ENCODE peak calls at places on chromosomes 6 and 20, in ten cellular contexts. Q is K562; X is CD8-positive, alpha-beta T cell; A is astrocyte; H is naive thymus-derived CD4-positive, alpha-beta T cell; I is CD8-positive, alpha-beta memory T cell; C is mesendoderm; N is cardiac muscle cell; O is heart left ventricle; J is OCI-LY7. L is an unnamed sample.

GRCh38 chr6:27096834-27097511 is 150.5 kb upstream of the PRSS16 start:
- DNase-seq in Q (peak; percentile 59), X (no peak), A (peak; percentile 67), H (peak; percentile 6), I (no peak), C (peak; percentile 91), N (peak; percentile 70), O (no peak), J (no peak), L (peak; percentile 21)

GRCh38 chr6:29647927-29648642 is 8.8 kb upstream of the MOG start:
- DNase-seq in Q (peak; percentile 45), X (no peak), A (peak; percentile 16), H (no peak), I (no peak), C (peak; percentile 66), N (peak; percentile 59), O (no peak), J (peak; percentile 36), L (no peak)

GRCh38 chr6:37365791-37366190 is 12.0 kb downstream of the RNF8 start:
- DNase-seq in Q (peak; percentile 38), X (no peak), A (peak; percentile 14), H (no peak), I (no peak), C (no peak), N (peak; percentile 65), O (no peak), J (no peak), L (no peak)

GRCh38 chr20:945841-946240 is 29.7 kb upstream of the ANGPT4 start:
- DNase-seq in Q (no peak), X (no peak), A (no peak), H (no peak), I (no peak), C (no peak), N (no peak), O (no peak), J (no peak), L (no peak)

GRCh38 chr6:95384988-95385387 is 192.3 kb upstream of the MANEA start:
- DNase-seq in Q (no peak), X (no peak), A (no peak), H (no peak), I (no peak), C (no peak), N (no peak), O (no peak), J (no peak), L (no peak)

GRCh38 chr20:20143165-20143564 is 90.8 kb downstream of the CFAP61 start:
- DNase-seq in Q (no peak), X (no peak), A (no peak), H (no peak), I (no peak), C (no peak), N (no peak), O (no peak), J (no peak), L (no peak)

GRCh38 chr20:61532736-61533135 is 280.7 kb downstream of the CDH4 start:
- DNase-seq in Q (no peak), X (no peak), A (no peak), H (no peak), I (no peak), C (no peak), N (no peak), O (no peak), J (no peak), L (no peak)

GRCh38 chr6:88867841-88868558 is 95.4 kb downstream of the RNGTT start:
- DNase-seq in Q (no peak), X (no peak), A (peak; percentile 59), H (no peak), I (no peak), C (peak; percentile 13), N (no peak), O (no peak), J (no peak), L (no peak)

GRCh38 chr20:31906001-31906400 is 35.6 kb downstream of the TTLL9 start:
- DNase-seq in Q (no peak), X (no peak), A (no peak), H (no peak), I (no peak), C (no peak), N (no peak), O (no peak), J (no peak), L (no peak)

GRCh38 chr6:149306967-149307366 is 10.5 kb upstream of the TAB2 start:
- DNase-seq in Q (no peak), X (no peak), A (no peak), H (no peak), I (no peak), C (no peak), N (peak; percentile 72), O (no peak), J (no peak), L (no peak)

GRCh38 chr20:48025061-48025515 is 239.8 kb upstream of the SULF2 start:
- DNase-seq in Q (no peak), X (no peak), A (peak; percentile 98), H (no peak), I (no peak), C (peak; percentile 51), N (peak; percentile 95), O (peak; percentile 48), J (peak; percentile 15), L (peak; percentile 69)

GRCh38 chr6:7727150-7727950 is 1.5 kb downstream of the BMP6 start:
- DNase-seq in Q (no peak), X (no peak), A (no peak), H (no peak), I (no peak), C (peak; percentile 63), N (peak; percentile 20), O (no peak), J (peak; percentile 11), L (no peak)

GRCh38 chr20:62496525-62497218 is 20.9 kb upstream of the GATA5 start:
- DNase-seq in Q (peak; percentile 68), X (peak; percentile 29), A (no peak), H (peak; percentile 26), I (no peak), C (no peak), N (no peak), O (no peak), J (peak; percentile 72), L (no peak)

GRCh38 chr20:53688085-53688484 is 94.4 kb upstream of the ZNF217 start:
- DNase-seq in Q (no peak), X (no peak), A (no peak), H (no peak), I (no peak), C (no peak), N (no peak), O (no peak), J (no peak), L (no peak)

GRCh38 chr6:157791461-157791860 is 31.6 kb upstream of the SNX9 start:
- DNase-seq in Q (no peak), X (no peak), A (no peak), H (no peak), I (no peak), C (no peak), N (no peak), O (no peak), J (no peak), L (no peak)

GRCh38 chr6:34182751-34183531 is 37.1 kb upstream of the GRM4 start:
- DNase-seq in Q (no peak), X (peak; percentile 71), A (no peak), H (peak; percentile 78), I (peak; percentile 55), C (peak; percentile 59), N (no peak), O (no peak), J (peak; percentile 48), L (no peak)

GRCh38 chr6:215335-216034 is 76.8 kb upstream of the DUSP22 start:
- DNase-seq in Q (no peak), X (peak; percentile 57), A (no peak), H (no peak), I (peak; percentile 48), C (no peak), N (no peak), O (no peak), J (peak; percentile 45), L (no peak)

GRCh38 chr6:75363304-75363703 is 78.7 kb upstream of the TMEM30A start:
- DNase-seq in Q (no peak), X (no peak), A (no peak), H (no peak), I (no peak), C (no peak), N (no peak), O (no peak), J (no peak), L (no peak)

DNA sequence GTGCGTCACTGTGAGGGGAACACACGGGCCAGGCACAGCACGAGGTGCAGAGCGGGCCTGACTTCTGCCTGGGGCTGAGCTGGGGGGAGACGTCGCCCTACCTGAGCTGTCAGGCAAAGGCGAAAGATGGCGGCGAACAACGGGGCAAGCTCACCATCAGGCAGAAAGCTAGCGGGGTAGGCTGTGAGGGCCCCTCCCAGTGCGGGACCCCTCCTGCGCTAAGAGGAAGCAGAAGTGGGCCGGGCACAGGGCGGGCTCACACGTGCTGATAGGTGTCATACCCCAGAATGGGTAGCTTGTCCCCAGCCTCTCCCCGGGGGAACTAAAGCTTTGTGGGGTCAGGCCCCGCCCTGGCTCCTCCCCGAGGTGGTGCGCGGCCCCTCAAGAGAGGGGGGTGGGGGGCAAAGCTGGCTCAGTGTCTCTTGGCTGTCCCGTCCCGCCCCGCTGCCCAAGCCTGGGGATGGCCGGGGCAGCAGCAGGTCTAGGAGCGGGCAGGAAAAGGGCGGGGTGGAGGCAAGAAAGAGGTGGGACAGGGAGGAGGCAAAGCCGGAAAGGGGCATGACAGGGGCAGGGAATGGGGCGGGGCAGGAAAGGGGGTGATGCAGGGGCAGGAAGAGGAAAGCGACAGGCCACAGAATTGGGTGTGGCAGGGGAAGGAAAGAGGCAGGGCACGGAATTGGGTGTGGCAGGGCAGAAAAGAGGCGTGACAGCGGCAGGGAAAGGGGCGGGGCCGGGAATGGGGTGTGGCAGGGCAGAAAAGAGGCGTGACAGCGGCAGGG is 14.7 kb downstream of the UCKL1 start:
- DNase-seq in Q (peak; percentile 90), X (peak; percentile 82), A (no peak), H (peak; percentile 79), I (peak; percentile 78), C (peak; percentile 97), N (peak; percentile 15), O (peak; percentile 74), J (peak; percentile 87), L (peak; percentile 80)
- H3K36me3 ChIP-seq in Q (peaks cover 77% of the 10 kb centered on the region), X (peaks cover 27% of the 10 kb centered on the region), A (peaks cover 3% of the 10 kb centered on the region), H (peaks cover 13% of the 10 kb centered on the region), I (peaks cover 17% of the 10 kb centered on the region), C (peaks cover 3% of the 10 kb centered on the region), N (peaks cover 24% of the 10 kb centered on the region), O (peaks cover 84% of the 10 kb centered on the region), J (peaks cover 65% of the 10 kb centered on the region), L (peaks cover 5% of the 10 kb centered on the region)

GRCh38 chr20:50388733-50389436 is 121.3 kb upstream of the PTPN1 start:
- DNase-seq in Q (no peak), X (no peak), A (no peak), H (peak; percentile 22), I (no peak), C (no peak), N (no peak), O (no peak), J (no peak), L (no peak)
- H3K27ac ChIP-seq in Q (no peak overlapping the region), X (no peak overlapping the region), A (no peak overlapping the region), H (no peak overlapping the region), I (no peak overlapping the region), C (no peak overlapping the region), N (no peak overlapping the region), O (peak overlapping the region; percentile 82), J (no peak overlapping the region), L (peak overlapping the region; percentile 72)

GRCh38 chr6:132188865-132189264 is 212.4 kb downstream of the MOXD1 start:
- DNase-seq in Q (no peak), X (no peak), A (peak; percentile 92), H (no peak), I (no peak), C (no peak), N (peak; percentile 82), O (no peak), J (no peak), L (no peak)
- H3K36me3 ChIP-seq in Q (no peaks in the 10 kb centered on the region), X (no peaks in the 10 kb centered on the region), A (no peaks in the 10 kb centered on the region), H (no peaks in the 10 kb centered on the region), I (no peaks in the 10 kb centered on the region), C (no peaks in the 10 kb centered on the region), N (no peaks in the 10 kb centered on the region), O (no peaks in the 10 kb centered on the region), J (no peaks in the 10 kb centered on the region), L (no peaks in the 10 kb centered on the region)

GRCh38 chr6:155241966-155242365 is 21.8 kb upstream of the CLDN20 start:
- DNase-seq in Q (no peak), X (no peak), A (no peak), H (no peak), I (no peak), C (no peak), N (no peak), O (no peak), J (no peak), L (no peak)
- H3K27ac ChIP-seq in Q (no peak overlapping the region), X (no peak overlapping the region), A (no peak overlapping the region), H (no peak overlapping the region), I (no peak overlapping the region), C (no peak overlapping the region), N (no peak overlapping the region), O (no peak overlapping the region), J (no peak overlapping the region), L (no peak overlapping the region)

L was measured in psoas muscle.